ENCODE peak calls at places on chromosomes 2 and 18, in five cellular contexts. Z, T, U, W and R are unnamed samples.

GRCh38 chr2:175621847-175622246 is 380.2 kb downstream of the LNPK start:
- DNase-seq in Z (no peak), T (no peak), U (no peak), W (no peak), R (no peak)

GRCh38 chr2:58042486-58042970 is 4.1 kb upstream of the VRK2 start:
- DNase-seq in Z (peak; percentile 95), T (peak; percentile 92), U (no peak), W (no peak), R (peak; percentile 19)

GRCh38 chr2:201127570-201127969 is 11.6 kb downstream of the CFLAR start:
- DNase-seq in Z (peak; percentile 96), T (peak; percentile 55), U (peak; percentile 44), W (no peak), R (no peak)

GRCh38 chr2:190634381-190634780 is 14.5 kb upstream of the NAB1 start:
- DNase-seq in Z (no peak), T (no peak), U (no peak), W (no peak), R (no peak)

GRCh38 chr2:9831670-9832069 is 11.6 kb upstream of the TAF1B start:
- DNase-seq in Z (no peak), T (no peak), U (no peak), W (no peak), R (no peak)

GRCh38 chr18:4455113-4455811 is at the start of gene DLGAP1:
- DNase-seq in Z (no peak), T (no peak), U (peak; percentile 14), W (peak; percentile 36), R (no peak)

GRCh38 chr18:33833847-33834246 is 255.8 kb downstream of the ASXL3 start:
- DNase-seq in Z (no peak), T (no peak), U (no peak), W (no peak), R (no peak)

GRCh38 chr2:74077636-74078035 is 70.1 kb downstream of the BOLA3 start:
- DNase-seq in Z (no peak), T (no peak), U (no peak), W (no peak), R (no peak)

GRCh38 chr2:160319700-160320099 is 119.6 kb upstream of the ITGB6 start:
- DNase-seq in Z (no peak), T (no peak), U (no peak), W (no peak), R (no peak)

GRCh38 chr2:216308532-216308931 is 63.8 kb downstream of the MARCHF4 start:
- DNase-seq in Z (no peak), T (no peak), U (no peak), W (no peak), R (no peak)

GRCh38 chr2:3485166-3485565 is 34.2 kb downstream of the ADI1 start:
- DNase-seq in Z (no peak), T (no peak), U (no peak), W (no peak), R (no peak)

GRCh38 chr2:10465915-10466314 is 17.8 kb upstream of the ODC1 start:
- DNase-seq in Z (no peak), T (no peak), U (no peak), W (no peak), R (no peak)

GRCh38 chr2:55482186-55482945 is 37.2 kb upstream of the CFAP36 start:
- DNase-seq in Z (peak; percentile 83), T (peak; percentile 71), U (no peak), W (no peak), R (peak; percentile 53)

GRCh38 chr2:199303814-199304213 is 153.9 kb downstream of the SATB2 start:
- DNase-seq in Z (peak; percentile 53), T (no peak), U (no peak), W (no peak), R (peak; percentile 43)

GRCh38 chr2:224608104-224608503 is 22.9 kb upstream of the CUL3 start:
- DNase-seq in Z (no peak), T (peak; percentile 64), U (no peak), W (no peak), R (no peak)

GRCh38 chr2:20960003-20960402 is 83.9 kb downstream of the APOB start:
- DNase-seq in Z (no peak), T (no peak), U (no peak), W (no peak), R (no peak)

GRCh38 chr2:64277101-64277849 is 133.1 kb upstream of the PELI1 start:
- DNase-seq in Z (no peak), T (no peak), U (no peak), W (no peak), R (no peak)

GRCh38 chr2:30239308-30240161 is 8.2 kb downstream of the LBH start:
- DNase-seq in Z (peak; percentile 58), T (peak; percentile 87), U (peak; percentile 77), W (peak; percentile 54), R (peak; percentile 76)

GRCh38 chr18:832085-832681 is 20.1 kb upstream of the YES1 start:
- DNase-seq in Z (no peak), T (peak; percentile 43), U (no peak), W (peak; percentile 25), R (no peak)

GRCh38 chr2:237614151-237614720 is 13.2 kb upstream of the LRRFIP1 start:
- DNase-seq in Z (peak; percentile 49), T (peak; percentile 35), U (no peak), W (no peak), R (no peak)

GRCh38 chr2:33529771-33530481 is 53.5 kb downstream of the RASGRP3 start:
- DNase-seq in Z (peak; percentile 12), T (peak; percentile 48), U (no peak), W (no peak), R (peak; percentile 57)

GRCh38 chr2:25274868-25275574 is 66.7 kb downstream of the DNMT3A start:
- DNase-seq in Z (no peak), T (no peak), U (peak; percentile 70), W (peak; percentile 64), R (no peak)

GRCh38 chr18:76349067-76349715 is 145.9 kb downstream of the ZNF516 start:
- DNase-seq in Z (peak; percentile 59), T (peak; percentile 64), U (peak; percentile 35), W (peak; percentile 64), R (peak; percentile 8)

GRCh38 chr2:7670905-7671304 is 753.7 kb downstream of the RNF144A start:
- DNase-seq in Z (no peak), T (no peak), U (no peak), W (no peak), R (no peak)

GRCh38 chr2:240560480-240561324 is 545 bp downstream of the DUSP28 start:
- DNase-seq in Z (peak; percentile 98), T (peak; percentile 98), U (peak; percentile 100), W (peak; percentile 100), R (peak; percentile 78)
- TF ChIP-seq POLR2A in Z (peak; percentile 92), T (peak; percentile 78), U (peak; percentile 14), W (peak; percentile 48), R (peak; percentile 61)

DNA sequence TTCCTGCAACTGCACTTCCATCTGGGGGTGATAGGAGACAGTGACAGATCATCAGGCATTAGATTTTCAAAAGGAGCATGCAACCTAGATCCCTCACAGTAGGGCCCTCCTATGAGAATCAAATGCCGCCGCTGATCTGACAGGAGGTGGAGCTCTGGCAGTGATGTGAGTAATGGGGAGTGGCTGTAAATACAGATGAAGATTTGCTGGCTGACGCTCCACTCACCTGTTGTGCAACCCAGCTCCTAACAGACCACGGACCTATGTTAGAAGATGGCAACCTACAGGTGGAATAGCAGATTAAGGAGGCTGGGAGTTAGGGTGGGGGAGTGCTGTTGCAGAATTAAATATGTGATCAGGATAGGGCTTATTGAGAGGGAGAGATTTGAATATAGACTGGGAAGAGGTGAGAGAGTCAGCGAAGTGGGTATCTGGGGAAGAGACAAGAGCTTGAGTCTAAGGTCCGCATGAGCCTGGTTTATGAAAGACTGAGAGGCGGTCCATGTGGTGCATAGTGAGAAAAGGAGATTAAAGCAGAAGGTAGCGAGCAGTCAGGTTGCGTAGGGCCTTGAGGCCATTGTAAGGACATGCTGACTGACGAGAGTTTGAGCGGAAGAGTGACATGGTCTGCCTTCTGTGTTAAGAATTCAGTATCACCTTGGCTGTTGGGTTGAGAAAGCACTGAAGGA is 31.3 kb upstream of the TOGARAM2 start:
- DNase-seq in Z (no peak), T (peak; percentile 51), U (no peak), W (no peak), R (no peak)
- TF ChIP-seq POLR2A in Z (no peak), T (no peak), U (no peak), W (no peak), R (no peak)

GRCh38 chr2:96138146-96139145 is at the start of gene ASTL:
- DNase-seq in Z (peak; percentile 19), T (peak; percentile 39), U (peak; percentile 41), W (no peak), R (no peak)

GRCh38 chr2:96137611-96138129 is 632 bp downstream of the ASTL start:
- DNase-seq in Z (no peak), T (no peak), U (no peak), W (no peak), R (no peak)

GRCh38 chr2:96136123-96136720 is 2.1 kb downstream of the ASTL start:
- DNase-seq in Z (no peak), T (no peak), U (no peak), W (no peak), R (no peak)

GRCh38 chr2:96140941-96141623 is 2.8 kb upstream of the ASTL start:
- DNase-seq in Z (no peak), T (no peak), U (no peak), W (no peak), R (no peak)

DNA sequence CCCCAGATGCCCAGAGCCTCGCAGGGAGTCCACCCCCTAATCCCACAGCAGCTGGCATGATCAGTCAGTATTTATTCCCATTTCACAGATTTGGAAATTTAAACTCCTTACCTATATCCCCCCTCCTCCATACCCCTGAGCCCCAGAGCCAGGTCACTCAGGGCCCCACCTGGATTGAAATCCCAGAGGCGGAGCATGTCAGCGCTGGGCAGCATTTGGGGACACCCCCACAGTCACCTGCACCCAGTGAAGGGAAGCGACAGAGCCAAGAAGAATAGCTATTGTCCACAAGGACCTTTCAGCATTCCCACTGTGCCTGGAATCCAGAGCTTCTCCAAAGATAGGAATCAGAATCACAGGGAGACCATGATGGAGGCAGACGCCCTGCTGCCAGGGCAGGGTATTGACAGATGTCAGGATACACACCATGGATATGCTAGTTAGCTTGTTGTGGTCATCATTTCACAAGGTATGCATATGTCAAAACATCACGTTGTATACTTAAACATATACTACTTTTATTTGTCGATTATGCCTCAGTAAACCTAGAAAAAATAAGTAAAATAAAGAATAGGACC is 968 bp upstream of the ASTL start:
- DNase-seq in Z (no peak), T (no peak), U (no peak), W (no peak), R (no peak)
- TF ChIP-seq POLR2A in Z (no peak), T (no peak), U (no peak), W (no peak), R (no peak)

DNA sequence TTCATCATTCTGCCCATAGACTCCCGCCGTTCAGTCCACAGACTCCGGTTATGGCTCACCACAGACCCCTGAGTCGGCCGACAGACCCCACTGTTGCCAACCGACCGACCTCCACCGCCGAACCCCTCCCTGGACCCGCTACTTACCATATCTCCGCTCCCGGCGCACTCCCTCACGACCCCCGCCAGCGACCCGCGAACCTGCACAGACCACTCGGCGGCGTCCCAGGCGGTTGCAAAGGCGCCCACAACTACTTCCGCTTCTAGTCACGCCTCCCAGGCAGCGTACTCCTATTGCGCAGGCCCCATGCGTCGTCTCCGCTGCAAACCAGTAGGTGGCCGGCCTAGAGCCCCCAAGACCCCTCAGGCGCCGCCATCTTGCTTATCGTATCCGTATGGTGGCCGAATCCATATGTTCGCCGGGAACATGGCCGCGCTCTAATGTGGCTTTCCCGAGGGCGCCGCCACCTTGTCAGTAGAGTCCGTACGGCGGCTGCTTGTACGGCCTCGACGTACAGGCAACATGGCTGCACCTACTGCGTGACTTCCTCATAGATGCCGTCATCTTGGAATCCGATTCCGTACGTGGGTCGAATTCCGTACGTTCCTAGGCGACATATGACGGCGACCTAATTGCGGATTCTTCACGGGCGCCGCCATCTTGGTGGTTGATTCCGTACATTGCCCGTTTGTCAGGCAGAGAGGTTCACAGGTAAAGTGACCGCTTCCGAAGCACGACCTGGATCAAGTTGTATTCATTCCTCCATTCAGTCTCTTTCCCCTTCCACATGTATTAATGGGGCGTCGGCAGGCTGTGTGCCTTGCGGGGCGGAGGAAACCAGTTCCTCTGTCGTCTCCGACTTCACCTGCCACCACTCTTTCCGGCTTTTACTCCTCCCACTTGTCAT is at the start of gene CXXC1:
- DNase-seq in Z (peak; percentile 100), T (peak; percentile 99), U (peak; percentile 97), W (peak; percentile 96), R (peak; percentile 63)
- TF ChIP-seq POLR2A in Z (peak; percentile 77), T (peak; percentile 67), U (no peak), W (no peak), R (peak; percentile 57)